ENCODE peak calls at places on chromosomes 6 and 20, in seven cellular contexts. L, M, N, I, G, D and U are unnamed samples. For H3K4me1, the result is how much of the 10 kb centered on the place peaks cover.

GRCh38 chr6:30882764-30883475 is 1.4 kb upstream of the DDR1 start:
- DNase-seq in L (no peak), M (peak), N (peak), I (no peak), G (peak), D (peak), U (peak)

GRCh38 chr6:161058746-161059145 is 67.2 kb downstream of the MAP3K4 start:
- DNase-seq in L (no peak), M (no peak), N (no peak), I (no peak), G (no peak), D (no peak), U (no peak)

GRCh38 chr20:49858076-49858565 is 45.5 kb downstream of the SLC9A8 start:
- DNase-seq in L (no peak), M (no peak), N (no peak), I (no peak), G (no peak), D (no peak), U (no peak)

GRCh38 chr6:105397987-105398386 is 4.9 kb downstream of the PREP start:
- DNase-seq in L (no peak), M (no peak), N (no peak), I (no peak), G (no peak), D (no peak), U (no peak)

GRCh38 chr20:50719328-50719727 is 12.1 kb upstream of the PARD6B start:
- DNase-seq in L (no peak), M (no peak), N (no peak), I (no peak), G (no peak), D (no peak), U (no peak)

GRCh38 chr20:48760403-48760889 is 67.4 kb downstream of the PREX1 start:
- DNase-seq in L (peak), M (no peak), N (no peak), I (peak), G (peak), D (no peak), U (no peak)

GRCh38 chr20:17933711-17934110 is 34.9 kb downstream of the SNX5 start:
- DNase-seq in L (no peak), M (no peak), N (no peak), I (no peak), G (no peak), D (no peak), U (no peak)

GRCh38 chr20:18754030-18754659 is 59.4 kb upstream of the SCP2D1 start:
- DNase-seq in L (no peak), M (no peak), N (no peak), I (no peak), G (no peak), D (no peak), U (no peak)

GRCh38 chr6:5205877-5206840 is 54.6 kb downstream of the LYRM4 start:
- DNase-seq in L (no peak), M (peak), N (peak), I (peak), G (peak), D (no peak), U (no peak)

GRCh38 chr20:6708010-6708409 is 59.5 kb upstream of the BMP2 start:
- DNase-seq in L (no peak), M (peak), N (no peak), I (peak), G (peak), D (no peak), U (peak)

GRCh38 chr6:66838764-66839163 is 1131.7 kb upstream of the EYS start:
- DNase-seq in L (no peak), M (no peak), N (no peak), I (no peak), G (peak), D (no peak), U (no peak)

DNA sequence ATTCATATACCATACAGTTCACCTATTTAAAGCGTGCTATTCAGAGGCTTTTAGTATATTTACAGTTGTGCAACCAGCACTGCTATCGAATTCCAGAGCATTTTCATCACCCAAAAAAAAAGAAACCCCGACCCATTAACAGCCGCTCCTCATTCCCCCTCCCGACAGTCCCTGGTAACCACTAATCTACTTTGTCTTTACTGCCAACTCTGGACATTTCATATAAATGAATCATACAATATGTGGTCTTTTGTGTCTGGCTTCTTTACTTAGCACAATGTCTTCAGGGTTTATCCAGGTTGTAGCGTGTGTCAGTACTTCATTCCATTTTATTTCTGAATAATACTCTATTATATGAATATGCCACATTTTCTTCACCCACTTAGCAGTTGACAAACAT is 23.0 kb upstream of the ROS1 start:
- DNase-seq in L (peak), M (no peak), N (peak), I (peak), G (peak), D (no peak), U (no peak)
- H3K4me1 ChIP-seq in L (under half), M (under half), N (half or more), I (under half), G (under half), D (under half), U (under half)

GRCh38 chr6:167125405-167125804 is 2.5 kb downstream of the CCR6 start:
- DNase-seq in L (no peak), M (no peak), N (no peak), I (no peak), G (no peak), D (no peak), U (no peak)

GRCh38 chr6:167125950-167126349 is 3.1 kb downstream of the CCR6 start:
- DNase-seq in L (no peak), M (no peak), N (no peak), I (no peak), G (no peak), D (no peak), U (no peak)

GRCh38 chr6:167122827-167123657 is at the start of gene CCR6:
- DNase-seq in L (no peak), M (no peak), N (no peak), I (no peak), G (no peak), D (no peak), U (no peak)

GRCh38 chr6:167122041-167122826 is 662 bp upstream of the CCR6 start:
- DNase-seq in L (no peak), M (no peak), N (no peak), I (no peak), G (no peak), D (no peak), U (no peak)

GRCh38 chr6:167124753-167125152 is 1.9 kb downstream of the CCR6 start:
- DNase-seq in L (no peak), M (no peak), N (no peak), I (no peak), G (no peak), D (no peak), U (no peak)
- H3K4me1 ChIP-seq in L (under half), M (under half), N (under half), I (under half), G (under half), D (under half), U (under half)

GRCh38 chr6:143742070-143742954 is 64.5 kb downstream of the PHACTR2 start:
- DNase-seq in L (no peak), M (no peak), N (no peak), I (no peak), G (no peak), D (no peak), U (no peak)

GRCh38 chr6:143741480-143741879 is 63.7 kb downstream of the PHACTR2 start:
- DNase-seq in L (no peak), M (no peak), N (no peak), I (no peak), G (no peak), D (no peak), U (no peak)

GRCh38 chr6:143743256-143744166 is 65.7 kb downstream of the PHACTR2 start:
- DNase-seq in L (no peak), M (no peak), N (no peak), I (peak), G (no peak), D (no peak), U (no peak)

GRCh38 chr6:143744593-143745151 is 66.9 kb downstream of the PHACTR2 start:
- DNase-seq in L (no peak), M (no peak), N (peak), I (no peak), G (peak), D (no peak), U (no peak)

GRCh38 chr6:143742955-143743255 is 65.1 kb downstream of the PHACTR2 start:
- DNase-seq in L (no peak), M (no peak), N (no peak), I (no peak), G (no peak), D (no peak), U (no peak)
- H3K4me1 ChIP-seq in L (half or more), M (under half), N (under half), I (under half), G (under half), D (under half), U (half or more)

DNA sequence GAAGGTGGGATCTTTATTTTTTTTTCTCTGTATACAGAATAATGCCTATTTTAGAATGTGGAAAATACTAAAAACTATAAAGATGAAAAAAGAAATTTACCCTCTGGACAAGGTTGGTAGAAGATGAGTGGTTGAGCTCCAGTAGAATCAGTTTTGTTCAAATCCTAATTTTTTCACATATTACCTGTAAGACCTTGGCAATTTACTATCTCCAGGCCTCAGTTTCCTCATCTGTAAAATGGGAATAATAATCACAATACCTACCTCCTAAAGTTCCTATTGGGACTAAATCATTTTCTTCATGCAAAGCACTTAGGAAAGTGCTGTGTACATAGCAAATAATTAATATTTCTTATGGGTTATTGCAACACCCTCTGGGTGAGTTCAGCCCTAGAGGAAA is 28.4 kb downstream of the DAAM2 start:
- DNase-seq in L (no peak), M (no peak), N (no peak), I (no peak), G (no peak), D (no peak), U (no peak)
- H3K4me1 ChIP-seq in L (under half), M (under half), N (under half), I (under half), G (under half), D (under half), U (half or more)

DNA sequence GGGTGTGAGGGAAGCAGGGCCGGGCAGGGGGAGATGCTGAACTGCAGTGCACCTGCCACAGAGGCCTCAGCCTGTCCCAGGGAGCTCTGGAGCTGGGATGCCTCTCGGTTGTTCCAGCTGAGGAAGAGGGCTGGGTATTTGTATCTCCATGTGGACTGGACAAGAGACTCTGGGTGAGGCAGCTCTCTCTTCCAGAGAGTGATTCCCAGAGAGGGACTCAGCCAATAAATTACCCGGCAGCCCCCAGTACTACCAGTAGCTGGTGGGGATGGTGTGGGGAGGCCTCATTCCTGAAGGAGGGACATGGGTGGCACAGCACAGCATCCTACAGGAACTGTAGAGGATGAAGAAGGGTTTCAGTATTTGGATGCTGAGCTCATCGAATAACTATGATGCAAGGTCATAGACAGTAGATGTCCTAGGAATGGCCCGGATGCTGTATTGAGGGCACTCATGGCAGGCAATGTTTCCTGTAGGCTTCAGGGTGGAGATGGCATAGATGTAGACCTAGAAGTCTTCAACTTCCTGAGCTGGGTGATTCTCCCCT is 1.4 kb downstream of the FGD2 start:
- DNase-seq in L (no peak), M (no peak), N (no peak), I (no peak), G (no peak), D (no peak), U (no peak)
- H3K4me1 ChIP-seq in L (under half), M (under half), N (under half), I (under half), G (under half), D (under half), U (under half)

DNA sequence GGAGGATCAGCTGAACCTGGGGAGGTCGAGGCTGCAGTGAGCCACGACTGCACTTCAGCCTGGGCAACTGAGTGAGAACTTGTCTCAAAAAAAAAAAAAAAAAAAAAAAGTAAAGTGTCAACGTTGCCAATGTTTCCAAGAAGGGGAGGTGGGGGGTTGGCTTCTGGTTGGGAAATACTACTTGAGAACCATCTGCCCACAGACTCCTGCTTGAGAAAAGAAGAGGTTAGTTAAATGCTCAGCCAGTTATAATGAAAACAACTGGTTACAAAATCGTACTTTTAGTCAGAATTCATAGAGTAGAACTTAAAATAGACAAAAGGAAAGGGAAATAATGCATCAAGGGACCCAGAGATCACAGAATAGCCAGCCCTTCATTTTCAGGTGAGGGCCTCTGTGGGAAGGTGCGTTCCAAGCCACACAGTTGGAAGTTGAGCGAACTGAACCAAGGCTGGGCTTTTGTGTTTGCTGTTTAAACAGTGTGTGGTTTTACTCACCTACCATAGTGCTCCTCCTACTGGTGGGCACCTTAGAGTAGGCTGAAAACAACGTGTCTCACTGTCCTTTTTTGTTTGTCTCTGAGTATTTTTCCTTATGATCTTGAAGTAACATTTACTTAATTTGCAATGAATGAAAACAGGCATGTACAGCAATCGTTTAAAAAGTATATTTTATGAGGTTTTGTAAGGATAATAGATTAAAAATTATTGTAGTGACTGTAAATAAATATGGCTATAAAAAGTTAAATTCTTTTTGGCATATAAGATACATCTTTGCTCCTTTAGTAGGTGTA is 200.7 kb downstream of the BCAS1 start:
- DNase-seq in L (peak), M (peak), N (peak), I (peak), G (peak), D (peak), U (no peak)
- H3K4me1 ChIP-seq in L (half or more), M (half or more), N (half or more), I (under half), G (half or more), D (under half), U (under half)

DNA sequence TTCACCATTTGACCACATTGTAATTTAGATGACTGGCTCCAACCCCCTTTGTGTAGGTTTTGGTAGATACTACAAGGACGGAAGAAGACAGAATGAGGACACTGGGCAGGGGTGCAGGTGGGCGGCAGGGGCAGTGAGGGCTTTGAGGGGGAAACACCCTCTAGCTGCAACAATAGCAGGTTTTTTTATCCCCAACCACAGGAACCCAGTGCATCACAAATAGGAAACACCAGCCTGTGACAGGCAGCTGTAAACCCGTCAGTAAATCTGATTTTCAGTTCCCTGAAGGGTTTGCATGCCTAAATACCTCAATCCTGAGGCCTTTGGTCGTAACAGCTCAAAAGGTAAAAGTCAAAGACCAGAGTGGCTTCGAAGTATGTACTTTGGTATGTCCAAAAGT is 4.5 kb downstream of the DTNBP1 start:
- DNase-seq in L (no peak), M (no peak), N (no peak), I (no peak), G (no peak), D (no peak), U (no peak)
- H3K4me1 ChIP-seq in L (under half), M (under half), N (under half), I (under half), G (under half), D (under half), U (under half)

GRCh38 chr20:34110025-34111013 is 1.7 kb downstream of the EIF2S2 start:
- DNase-seq in L (no peak), M (no peak), N (no peak), I (peak), G (no peak), D (no peak), U (no peak)

GRCh38 chr20:34109442-34109841 is 2.6 kb downstream of the EIF2S2 start:
- DNase-seq in L (no peak), M (no peak), N (no peak), I (no peak), G (no peak), D (no peak), U (no peak)

GRCh38 chr20:34105978-34106675 is 5.9 kb downstream of the EIF2S2 start:
- DNase-seq in L (no peak), M (no peak), N (no peak), I (no peak), G (no peak), D (no peak), U (no peak)

GRCh38 chr20:34111057-34111711 is 859 bp downstream of the EIF2S2 start:
- DNase-seq in L (no peak), M (no peak), N (peak), I (peak), G (peak), D (no peak), U (peak)

DNA sequence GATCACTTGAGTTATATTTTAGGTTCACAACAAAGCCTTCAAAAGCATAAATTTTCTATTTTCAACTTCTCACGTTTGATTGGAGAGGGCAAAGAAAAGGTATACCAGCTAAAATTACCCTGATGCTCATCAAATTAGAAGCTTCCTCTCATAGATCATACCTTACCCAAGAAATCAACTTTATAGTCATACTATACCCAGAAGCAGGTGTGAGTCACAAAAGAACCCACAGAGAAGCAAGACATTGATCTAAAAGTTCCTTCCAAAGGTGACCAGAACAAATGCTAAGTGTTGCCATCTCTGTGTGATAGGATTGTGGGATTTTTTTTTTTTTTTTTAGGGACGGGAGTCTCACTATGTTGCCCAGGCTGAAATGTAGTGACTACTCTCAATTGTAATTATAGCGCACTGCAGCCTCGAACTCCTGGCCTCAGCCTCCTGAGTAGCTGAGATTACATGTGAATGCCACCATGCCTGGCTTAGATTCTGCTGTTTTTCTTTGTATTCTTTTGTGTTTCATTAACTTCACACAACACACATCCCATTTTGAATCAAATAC is 3.3 kb downstream of the EIF2S2 start:
- DNase-seq in L (no peak), M (no peak), N (no peak), I (no peak), G (no peak), D (no peak), U (no peak)
- H3K4me1 ChIP-seq in L (under half), M (under half), N (under half), I (under half), G (under half), D (under half), U (under half)

DNA sequence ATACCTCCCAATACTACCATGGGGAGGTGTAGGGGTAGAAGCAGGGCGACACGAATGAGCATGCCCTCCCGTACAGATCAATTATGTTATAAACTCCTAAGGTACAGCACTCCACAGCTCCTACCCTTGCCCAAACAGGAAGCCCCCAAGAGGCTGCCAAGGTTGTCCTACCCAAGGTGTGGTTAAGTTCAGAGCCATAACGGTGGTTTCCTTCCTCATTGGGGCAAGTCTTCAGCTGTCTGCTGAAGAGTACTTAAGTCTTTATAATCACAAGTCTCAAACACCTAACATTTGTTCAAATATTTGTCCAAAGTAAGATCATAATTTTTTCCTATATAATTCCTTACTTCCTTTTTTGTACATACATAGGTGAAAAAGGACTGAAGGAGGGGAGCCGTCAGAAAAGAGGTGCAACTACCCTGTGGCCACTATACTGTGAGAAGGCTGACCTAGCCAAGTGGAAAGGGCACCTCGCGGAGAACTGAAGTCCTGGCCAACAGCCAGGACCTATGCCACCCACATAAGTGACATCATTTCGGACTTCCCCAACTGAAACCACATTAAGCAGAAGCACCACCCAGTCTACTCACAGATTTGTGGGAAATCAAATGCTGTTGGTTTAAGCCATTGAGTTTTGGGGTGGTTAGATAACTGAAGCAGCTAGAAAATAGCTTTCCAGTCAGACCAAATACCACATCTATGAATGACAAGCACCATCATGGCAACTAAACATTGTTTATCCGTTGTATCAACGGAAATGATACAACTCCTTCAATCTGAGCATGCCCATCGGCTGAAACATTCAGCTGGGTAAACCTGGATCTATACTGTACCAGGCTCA is 2.9 kb upstream of the RAB22A start:
- DNase-seq in L (peak), M (peak), N (peak), I (peak), G (peak), D (no peak), U (peak)
- H3K4me1 ChIP-seq in L (under half), M (under half), N (under half), I (under half), G (under half), D (under half), U (under half)